ENCODE peak calls at places on chromosomes 1 and 21, in nine cellular contexts. B is right lobe of liver; L is activated CD4-positive, alpha-beta T cell treated with anti-CD3 and anti-CD28 coated beads, Interleukin-2, amount 10 ng/mL, durations not matched to agents 7 days and 5 days; S is A549; C is hypothalamus; G is tibial artery; T is nucleus accumbens; K is NCI-H524; E is left colon. D is an unnamed sample.
A peak's percentile ranks its signal among the peaks of the same experiment; 100 is the strongest.

GRCh38 chr1:184664042-184664659 is 90.5 kb downstream of the EDEM3 start:
- DNase-seq in B (peak; percentile 83), L (peak; percentile 55), S (peak; percentile 56), C (peak; percentile 73), G (peak; percentile 82), T (peak; percentile 26), K (no peak), E (peak; percentile 81), D (peak; percentile 27)

GRCh38 chr1:4653328-4653660 is 1.1 kb upstream of the AJAP1 start:
- DNase-seq in B (no peak), L (no peak), S (no peak), C (no peak), G (no peak), T (no peak), K (no peak), E (no peak), D (no peak)

GRCh38 chr21:25557170-25557569 is 50.1 kb downstream of the MRPL39 start:
- DNase-seq in B (no peak), L (no peak), S (no peak), C (no peak), G (no peak), T (no peak), K (no peak), E (no peak), D (no peak)

GRCh38 chr1:154714638-154715037 is 106.7 kb upstream of the ADAR start:
- DNase-seq in B (no peak), L (peak; percentile 24), S (peak; percentile 73), C (no peak), G (peak; percentile 71), T (no peak), K (no peak), E (peak; percentile 15), D (peak; percentile 54)

GRCh38 chr1:202135221-202135721 is 9.3 kb downstream of the ARL8A start:
- DNase-seq in B (no peak), L (peak; percentile 62), S (peak; percentile 73), C (peak; percentile 49), G (no peak), T (peak; percentile 31), K (peak; percentile 64), E (peak; percentile 46), D (peak; percentile 53)

GRCh38 chr1:26535201-26535600 is 5.6 kb downstream of the RPS6KA1 start:
- DNase-seq in B (peak; percentile 60), L (no peak), S (no peak), C (no peak), G (no peak), T (no peak), K (peak; percentile 29), E (peak; percentile 37), D (no peak)

GRCh38 chr1:41868241-41868953 is 50.3 kb downstream of the HIVEP3 start:
- DNase-seq in B (no peak), L (peak; percentile 64), S (no peak), C (no peak), G (no peak), T (no peak), K (no peak), E (no peak), D (no peak)

GRCh38 chr1:157575744-157576143 is 22.1 kb downstream of the FCRL4 start:
- DNase-seq in B (no peak), L (no peak), S (no peak), C (no peak), G (no peak), T (no peak), K (no peak), E (no peak), D (no peak)

GRCh38 chr1:7749126-7749525 is 22.0 kb upstream of the VAMP3 start:
- DNase-seq in B (no peak), L (no peak), S (no peak), C (no peak), G (no peak), T (no peak), K (no peak), E (no peak), D (no peak)

GRCh38 chr1:38310079-38310478 is 263.5 kb upstream of the POU3F1 start:
- DNase-seq in B (no peak), L (no peak), S (no peak), C (no peak), G (no peak), T (no peak), K (no peak), E (no peak), D (no peak)

GRCh38 chr1:224266105-224266935 is 63.7 kb downstream of the NVL start:
- DNase-seq in B (no peak), L (no peak), S (no peak), C (no peak), G (no peak), T (no peak), K (no peak), E (no peak), D (no peak)

GRCh38 chr1:41357451-41358151 is 3.6 kb upstream of the FOXO6 start:
- DNase-seq in B (no peak), L (no peak), S (no peak), C (no peak), G (peak; percentile 48), T (no peak), K (no peak), E (no peak), D (peak; percentile 86)

GRCh38 chr1:157249326-157249725 is 111.1 kb upstream of the ETV3 start:
- DNase-seq in B (no peak), L (no peak), S (no peak), C (no peak), G (no peak), T (no peak), K (no peak), E (no peak), D (no peak)

GRCh38 chr1:193431265-193431977 is 245.0 kb upstream of the B3GALT2 start:
- DNase-seq in B (no peak), L (no peak), S (peak; percentile 49), C (no peak), G (no peak), T (no peak), K (no peak), E (no peak), D (no peak)

GRCh38 chr1:18883636-18884418 is 18.5 kb downstream of the ALDH4A1 start:
- DNase-seq in B (peak; percentile 78), L (peak; percentile 71), S (peak; percentile 61), C (peak; percentile 54), G (peak; percentile 82), T (peak; percentile 35), K (peak; percentile 55), E (peak; percentile 81), D (peak; percentile 48)

GRCh38 chr1:204304067-204304466 is 55.7 kb downstream of the PLEKHA6 start:
- DNase-seq in B (no peak), L (no peak), S (no peak), C (no peak), G (no peak), T (no peak), K (no peak), E (no peak), D (no peak)

GRCh38 chr1:235024045-235024439 is 104.6 kb downstream of the TOMM20 start:
- DNase-seq in B (no peak), L (no peak), S (no peak), C (no peak), G (peak; percentile 15), T (no peak), K (no peak), E (no peak), D (no peak)

GRCh38 chr1:216310776-216311175 is 112.5 kb downstream of the USH2A start:
- DNase-seq in B (no peak), L (no peak), S (peak; percentile 26), C (no peak), G (no peak), T (no peak), K (peak; percentile 94), E (no peak), D (peak; percentile 46)

GRCh38 chr1:243487649-243488227 is 231.9 kb downstream of the SDCCAG8 start:
- DNase-seq in B (no peak), L (no peak), S (peak; percentile 72), C (no peak), G (no peak), T (no peak), K (no peak), E (peak; percentile 53), D (no peak)

GRCh38 chr1:23978825-23979224 is 1.3 kb downstream of the SRSF10 start:
- DNase-seq in B (no peak), L (no peak), S (no peak), C (no peak), G (no peak), T (no peak), K (no peak), E (no peak), D (no peak)

GRCh38 chr21:34623519-34623918 is 8.6 kb upstream of the RCAN1 start:
- DNase-seq in B (no peak), L (no peak), S (no peak), C (no peak), G (no peak), T (no peak), K (no peak), E (no peak), D (no peak)

GRCh38 chr21:34670220-34670961 is 1.6 kb downstream of the CLIC6 start:
- DNase-seq in B (no peak), L (no peak), S (no peak), C (no peak), G (no peak), T (no peak), K (peak; percentile 6), E (no peak), D (no peak)

GRCh38 chr21:36641886-36642285 is 57.0 kb upstream of the SIM2 start:
- DNase-seq in B (no peak), L (no peak), S (no peak), C (no peak), G (no peak), T (no peak), K (no peak), E (no peak), D (no peak)